ENCODE peak calls at places on chromosomes 11 and 22, in nine cellular contexts. I is fibroblast of lung, A is IMR-90, Y is PC-3, B is OCI-LY7, E is breast epithelium, Q is A673, X is lower lobe of right lung, V is body of pancreas. M is an unnamed sample.

GRCh38 chr11:1087961-1088926 is 13.6 kb downstream of the MUC2 start:
- DNase-seq in V (no peak), I (no peak), B (no peak), X (peak; percentile 31), Y (no peak), A (no peak), Q (no peak), E (no peak), M (no peak)

GRCh38 chr11:126061707-126062678 is 673 bp downstream of the CDON start:
- DNase-seq in E (no peak), Y (peak; percentile 79), A (peak; percentile 5), Q (peak; percentile 77), V (no peak), X (no peak), B (peak; percentile 13), I (peak; percentile 27), M (no peak)

GRCh38 chr11:73875840-73876239 is 806 bp downstream of the COA4 start:
- DNase-seq in I (no peak), Q (no peak), E (no peak), A (no peak), B (peak; percentile 14), Y (peak; percentile 14), X (no peak), V (no peak), M (no peak)

GRCh38 chr11:927871-928270 is 2.2 kb downstream of the AP2A2 start:
- DNase-seq in E (no peak), Y (no peak), B (no peak), A (no peak), I (no peak), X (no peak), V (no peak), Q (no peak), M (no peak)

GRCh38 chr11:22634897-22635629 is 9.4 kb upstream of the FANCF start:
- DNase-seq in Q (peak; percentile 51), B (no peak), V (peak; percentile 23), E (no peak), I (peak; percentile 20), A (peak; percentile 18), X (no peak), Y (no peak), M (peak; percentile 43)

GRCh38 chr11:41784513-41785335 is 325.3 kb upstream of the LRRC4C start:
- DNase-seq in I (peak; percentile 42), Q (no peak), A (no peak), B (no peak), X (no peak), Y (peak; percentile 94), E (no peak), V (no peak), M (peak; percentile 97)

GRCh38 chr11:82995754-82996398 is 75.8 kb downstream of the RAB30 start:
- DNase-seq in I (peak; percentile 80), B (no peak), V (no peak), Q (no peak), Y (no peak), E (no peak), A (no peak), X (no peak), M (peak; percentile 51)

GRCh38 chr22:35355744-35356420 is 25.0 kb upstream of the HMOX1 start:
- DNase-seq in V (no peak), Q (no peak), X (no peak), B (no peak), Y (no peak), E (no peak), A (peak; percentile 23), I (no peak), M (no peak)

GRCh38 chr11:2539761-2540520 is 95.1 kb downstream of the KCNQ1 start:
- DNase-seq in I (no peak), A (no peak), Y (no peak), V (peak; percentile 8), X (peak; percentile 35), E (no peak), Q (no peak), B (no peak), M (no peak)

GRCh38 chr11:2944953-2945756 is 15.9 kb upstream of the PHLDA2 start:
- DNase-seq in Q (peak; percentile 94), X (peak; percentile 97), B (no peak), I (peak; percentile 94), A (peak; percentile 90), E (peak; percentile 92), Y (no peak), V (peak; percentile 75), M (no peak)

GRCh38 chr11:5928269-5928668 is 13.8 kb upstream of the OR56A3 start:
- DNase-seq in V (no peak), I (no peak), X (no peak), B (no peak), A (no peak), Y (no peak), E (no peak), Q (no peak), M (no peak)

GRCh38 chr11:8219257-8220021 is 44.2 kb downstream of the LMO1 start:
- DNase-seq in A (peak; percentile 55), I (peak; percentile 57), V (peak; percentile 62), E (no peak), Y (peak; percentile 67), Q (peak; percentile 37), X (peak; percentile 24), B (peak; percentile 37), M (peak; percentile 35)

GRCh38 chr11:44426119-44426518 is 116.2 kb upstream of the ALX4 start:
- DNase-seq in A (no peak), I (no peak), X (no peak), B (no peak), Q (no peak), E (no peak), V (no peak), Y (no peak), M (no peak)

GRCh38 chr11:12827929-12828812 is 153.9 kb downstream of the TEAD1 start:
- DNase-seq in V (peak; percentile 63), X (no peak), E (no peak), Y (peak; percentile 69), B (peak; percentile 46), A (peak; percentile 79), I (peak; percentile 84), Q (peak; percentile 76), M (no peak)

GRCh38 chr11:116446542-116446941 is 326.2 kb downstream of the BUD13 start:
- DNase-seq in B (no peak), Q (no peak), E (no peak), Y (no peak), X (no peak), V (no peak), A (no peak), I (no peak), M (no peak)

GRCh38 chr22:35540600-35541253 is at the start of gene RASD2:
- DNase-seq in A (peak; percentile 19), Q (peak; percentile 73), V (peak; percentile 22), Y (peak; percentile 20), E (peak; percentile 38), B (peak; percentile 31), X (no peak), I (no peak), M (peak; percentile 20)

GRCh38 chr22:23072911-23073491 is 2.7 kb downstream of the GNAZ start:
- DNase-seq in Q (no peak), E (no peak), X (peak; percentile 13), Y (no peak), V (no peak), A (no peak), B (no peak), I (peak; percentile 24), M (peak; percentile 10)

GRCh38 chr11:19025799-19026406 is 34.6 kb downstream of the MRGPRX2 start:
- DNase-seq in Y (peak; percentile 9), B (no peak), I (peak; percentile 13), E (no peak), X (no peak), V (no peak), Q (no peak), A (peak; percentile 1), M (peak; percentile 26)

GRCh38 chr11:95904009-95904650 is 19.8 kb downstream of the MTMR2 start:
- DNase-seq in Y (no peak), I (no peak), V (no peak), Q (no peak), A (no peak), B (no peak), X (no peak), E (no peak), M (no peak)

DNA sequence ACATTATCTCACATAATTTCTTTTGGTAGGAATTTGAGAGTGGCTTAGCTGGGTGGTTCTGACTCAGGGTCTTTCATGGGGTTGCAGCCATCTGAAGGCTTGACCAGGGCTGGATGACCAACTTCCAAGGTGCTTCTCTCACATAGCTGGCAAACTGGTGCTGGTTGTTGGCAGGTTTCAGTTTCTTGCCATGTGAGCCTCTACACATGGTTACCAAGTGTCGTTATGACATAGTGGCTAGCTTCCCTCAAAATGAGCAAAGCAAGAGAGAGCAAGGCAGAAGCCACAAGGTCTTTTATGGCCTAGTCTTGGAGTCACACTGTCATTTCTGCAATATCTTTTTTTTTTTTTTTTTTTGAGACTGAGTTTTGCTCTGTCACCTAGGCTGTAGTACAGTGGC is 4.2 kb upstream of the TFIP11 start:
- DNase-seq in E (no peak), X (no peak), I (no peak), A (no peak), V (no peak), B (no peak), Q (no peak), Y (no peak), M (no peak)
- H3K4me1 ChIP-seq in E (no peaks in the 10 kb centered on the region), X (peaks cover 15% of the 10 kb centered on the region), I (no peaks in the 10 kb centered on the region), A (peaks cover 2% of the 10 kb centered on the region), V (peaks cover 67% of the 10 kb centered on the region), B (peaks cover 25% of the 10 kb centered on the region), Q (peaks cover 12% of the 10 kb centered on the region), Y (peaks cover 6% of the 10 kb centered on the region), M (peaks cover 8% of the 10 kb centered on the region)

GRCh38 chr22:46089426-46090041 is 60.8 kb upstream of the PPARA start:
- DNase-seq in Y (no peak), X (peak; percentile 35), Q (no peak), A (no peak), I (no peak), B (no peak), V (peak; percentile 29), E (no peak), M (no peak)
- H3K27ac ChIP-seq in Y (peak overlapping the region; percentile 99), X (peak overlapping the region; percentile 98), Q (peak overlapping the region; percentile 97), A (no peak overlapping the region), I (peak overlapping the region; percentile 97), B (no peak overlapping the region), V (peak overlapping the region; percentile 98), E (peak overlapping the region; percentile 99), M (peak overlapping the region; percentile 48)

DNA sequence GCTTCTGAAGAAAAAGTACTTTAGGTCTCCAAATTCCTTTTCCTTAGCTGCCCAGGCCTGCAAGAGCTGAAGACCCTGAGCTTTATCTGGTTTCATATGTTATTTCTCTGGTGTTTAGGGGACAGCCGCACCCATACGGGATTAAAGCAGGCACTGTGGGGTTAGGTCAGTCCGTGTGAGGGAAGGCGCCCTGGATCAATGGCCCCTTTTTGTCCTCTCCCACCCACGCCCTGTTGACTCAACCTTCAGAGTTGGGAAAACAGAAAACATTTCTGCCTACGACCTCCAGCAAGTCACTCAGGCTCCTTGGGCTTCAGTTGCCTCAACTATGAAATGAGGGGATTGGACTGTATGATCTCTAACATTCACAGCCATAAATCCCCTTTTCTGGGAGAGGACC is 55.2 kb upstream of the BARX2 start:
- DNase-seq in I (peak; percentile 8), B (no peak), A (no peak), E (no peak), Q (no peak), X (no peak), Y (peak; percentile 23), V (no peak), M (no peak)
- H3K4me1 ChIP-seq in I (peaks cover 7% of the 10 kb centered on the region), B (no peaks in the 10 kb centered on the region), A (peaks cover 2% of the 10 kb centered on the region), E (no peaks in the 10 kb centered on the region), Q (peaks cover 65% of the 10 kb centered on the region), X (peaks cover 84% of the 10 kb centered on the region), Y (peaks cover 43% of the 10 kb centered on the region), V (peaks cover 75% of the 10 kb centered on the region), M (no peaks in the 10 kb centered on the region)

GRCh38 chr22:17047656-17048055 is 37.1 kb upstream of the IL17RA start:
- DNase-seq in Y (no peak), A (no peak), X (no peak), B (no peak), E (no peak), Q (no peak), V (no peak), I (no peak), M (no peak)
- H3K27ac ChIP-seq in Y (no peak overlapping the region), A (no peak overlapping the region), X (no peak overlapping the region), B (no peak overlapping the region), E (no peak overlapping the region), Q (no peak overlapping the region), V (no peak overlapping the region), I (no peak overlapping the region), M (no peak overlapping the region)

M was measured in foreskin keratinocyte.